ENCODE peak calls at places on chromosomes 1 and 21, in eight cellular contexts. G is mammary epithelial cell, P is mesendoderm, Y is IMR-90, F is H1, R is GM23248, Q is HCT116, N is neuronal stem cell. Z is an unnamed sample.

GRCh38 chr1:89912073-89912472 is 82.8 kb upstream of the ZNF326 start:
- DNase-seq in N (no peak), R (no peak), Q (no peak), Y (no peak), F (no peak), P (peak; percentile 85), G (no peak), Z (no peak)

GRCh38 chr21:30289414-30289813 is at the start of gene KRTAP25-1:
- DNase-seq in Q (no peak), Y (no peak), R (no peak), G (no peak), P (no peak), F (no peak), N (no peak), Z (no peak)

GRCh38 chr1:67570473-67571143 is 114.4 kb upstream of the GADD45A start:
- DNase-seq in P (peak; percentile 23), G (peak; percentile 99), N (no peak), Q (no peak), Y (peak; percentile 97), R (peak; percentile 97), F (no peak), Z (no peak)

GRCh38 chr1:22053018-22053860 is 730 bp downstream of the CDC42 start:
- DNase-seq in F (no peak), P (peak; percentile 91), Q (no peak), R (peak; percentile 88), G (peak; percentile 67), N (peak; percentile 53), Y (peak; percentile 85), Z (peak; percentile 86)

GRCh38 chr1:161215079-161215478 is at the start of gene FCER1G:
- DNase-seq in Y (no peak), F (no peak), Q (no peak), G (no peak), N (no peak), P (no peak), R (no peak), Z (no peak)

GRCh38 chr21:40788635-40789034 is 58.3 kb downstream of the DSCAM start:
- DNase-seq in Y (no peak), G (no peak), F (no peak), R (no peak), N (no peak), P (no peak), Q (no peak), Z (no peak)

GRCh38 chr1:221715321-221716169 is 26.3 kb downstream of the DUSP10 start:
- DNase-seq in F (peak; percentile 87), Q (no peak), R (peak; percentile 35), N (no peak), Y (peak; percentile 77), G (no peak), P (peak; percentile 89), Z (peak; percentile 79)

GRCh38 chr1:210709694-210710093 is 381.0 kb downstream of the HHAT start:
- DNase-seq in P (no peak), F (no peak), Y (no peak), Q (no peak), G (peak; percentile 19), R (peak; percentile 9), N (no peak), Z (no peak)

GRCh38 chr1:147515046-147515869 is 26.0 kb upstream of the BCL9 start:
- DNase-seq in N (no peak), F (no peak), Y (peak; percentile 41), Q (peak; percentile 62), P (peak; percentile 89), G (peak; percentile 64), R (peak; percentile 65), Z (peak; percentile 55)

GRCh38 chr1:183787704-183788103 is 17.2 kb upstream of the RGL1 start:
- DNase-seq in R (no peak), Y (no peak), F (no peak), N (no peak), G (no peak), Q (no peak), P (no peak), Z (no peak)

GRCh38 chr1:204885790-204886189 is 15.1 kb downstream of the NFASC start:
- DNase-seq in N (no peak), R (peak; percentile 44), P (no peak), G (peak; percentile 75), Q (no peak), Y (no peak), F (no peak), Z (no peak)

GRCh38 chr1:12276225-12276624 is 46.4 kb downstream of the VPS13D start:
- DNase-seq in P (peak; percentile 78), R (peak; percentile 3), F (peak; percentile 39), N (peak; percentile 41), Q (no peak), G (peak; percentile 19), Y (peak; percentile 51), Z (peak; percentile 79)

GRCh38 chr1:97377432-97378034 is 543.3 kb downstream of the DPYD start:
- DNase-seq in P (no peak), R (peak; percentile 11), Y (no peak), Q (no peak), N (no peak), F (no peak), G (no peak), Z (no peak)

GRCh38 chr1:9900142-9901043 is 9.7 kb downstream of the CTNNBIP1 start:
- DNase-seq in Y (no peak), Q (no peak), P (no peak), F (no peak), N (no peak), G (no peak), R (no peak), Z (no peak)

GRCh38 chr1:81974883-81975555 is 174.3 kb downstream of the ADGRL2 start:
- DNase-seq in Q (no peak), Y (no peak), F (no peak), G (no peak), R (no peak), P (no peak), N (no peak), Z (no peak)

GRCh38 chr1:10791117-10791951 is 5.1 kb downstream of the CASZ1 start:
- DNase-seq in P (peak; percentile 22), N (no peak), Y (no peak), F (no peak), Q (no peak), R (no peak), G (no peak), Z (no peak)

GRCh38 chr1:152941037-152941700 is 5.8 kb upstream of the SPRR5 start:
- DNase-seq in N (no peak), R (no peak), F (no peak), P (peak; percentile 50), Q (no peak), Y (no peak), G (peak; percentile 90), Z (no peak)

GRCh38 chr1:194707074-194707473 is 1520.7 kb upstream of the B3GALT2 start:
- DNase-seq in N (no peak), P (peak; percentile 20), F (no peak), G (no peak), R (no peak), Q (no peak), Y (no peak), Z (no peak)

GRCh38 chr1:42176902-42177519 is 12.5 kb upstream of the GUCA2A start:
- DNase-seq in Y (peak; percentile 55), Q (no peak), G (peak; percentile 39), R (peak; percentile 63), P (peak; percentile 78), N (peak; percentile 21), F (no peak), Z (peak; percentile 78)

GRCh38 chr1:118978914-118979701 is 9.0 kb downstream of the TBX15 start:
- DNase-seq in G (no peak), R (peak; percentile 76), P (peak; percentile 35), N (no peak), Y (no peak), Q (no peak), F (no peak), Z (no peak)
- H3K4me3 ChIP-seq in G (no peak overlapping the region), R (peak overlapping the region; percentile 82), P (no peak overlapping the region), N (no peak overlapping the region), Y (no peak overlapping the region), Q (no peak overlapping the region), F (peak overlapping the region; percentile 23), Z (no peak overlapping the region)

GRCh38 chr1:203271962-203272632 is 33.2 kb upstream of the BTG2 start:
- DNase-seq in N (no peak), P (no peak), R (no peak), Q (no peak), F (no peak), G (no peak), Y (no peak), Z (peak; percentile 36)
- H3K9ac ChIP-seq in N (no peak overlapping the region), P (no peak overlapping the region), R (no peak overlapping the region), Q (no peak overlapping the region), F (no peak overlapping the region), G (no peak overlapping the region), Y (no peak overlapping the region), Z (no peak overlapping the region)

DNA sequence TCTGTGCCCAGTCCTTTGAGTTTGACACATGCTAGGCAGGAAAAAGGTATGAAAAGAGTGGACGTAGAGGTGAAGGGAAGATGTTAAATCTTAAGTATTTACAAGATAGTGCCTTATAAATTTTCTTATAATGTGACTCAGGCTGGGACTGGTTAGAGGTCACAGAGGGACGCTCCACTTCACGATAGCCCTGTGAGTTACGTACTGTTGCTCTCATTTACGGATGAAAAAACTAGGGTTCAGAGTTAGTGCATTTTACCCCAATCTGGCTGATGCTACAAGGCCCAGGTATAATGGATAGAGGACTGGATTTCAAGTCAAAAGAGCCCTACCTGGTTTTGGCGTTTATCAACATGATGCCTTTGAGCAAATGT is 1.4 kb upstream of the TUT4 start:
- DNase-seq in F (no peak), R (peak; percentile 7), P (no peak), Q (no peak), N (peak; percentile 12), G (no peak), Y (no peak), Z (peak; percentile 45)
- H3K4me3 ChIP-seq in F (peak overlapping the region; percentile 72), R (peak overlapping the region; percentile 87), P (peak overlapping the region; percentile 15), Q (peak overlapping the region; percentile 77), N (peak overlapping the region; percentile 74), G (no peak overlapping the region), Y (peak overlapping the region; percentile 91), Z (peak overlapping the region; percentile 99)

GRCh38 chr1:26321315-26322041 is 3.7 kb downstream of the CD52 start:
- DNase-seq in G (peak; percentile 76), Y (peak; percentile 77), F (peak; percentile 64), R (peak; percentile 91), P (peak; percentile 88), N (peak; percentile 84), Q (peak; percentile 54), Z (peak; percentile 98)
- H3K9ac ChIP-seq in G (no peak overlapping the region), Y (peak overlapping the region; percentile 60), F (no peak overlapping the region), R (peak overlapping the region; percentile 61), P (peak overlapping the region; percentile 54), N (peak overlapping the region; percentile 51), Q (peak overlapping the region; percentile 35), Z (no peak overlapping the region)

GRCh38 chr1:61052393-61053280 is 29.7 kb upstream of the NFIA start:
- DNase-seq in Y (no peak), Q (no peak), N (no peak), F (no peak), P (peak; percentile 40), R (no peak), G (no peak), Z (peak; percentile 68)
- H3K4me3 ChIP-seq in Y (no peak overlapping the region), Q (no peak overlapping the region), N (no peak overlapping the region), F (no peak overlapping the region), P (no peak overlapping the region), R (peak overlapping the region; percentile 58), G (no peak overlapping the region), Z (no peak overlapping the region)

Z was measured in endodermal cell.